ENCODE peak calls at places on chromosomes 16 and 17, in ten cellular contexts. One of them, this sample, is unnamed.

GRCh38 chr17:58710948-58711552 is 18.6 kb downstream of the RAD51C start:
- DNase-seq in activated T-helper 1 cell treated with Interleukin-2 at 50 U/mL for 16 hours: no peak
- DNase-seq in SK-N-DZ: peak; percentile 63
- DNase-seq in mesendoderm: peak; percentile 48
- DNase-seq in body of pancreas: peak; percentile 40
- DNase-seq in astrocyte of the cerebellum: peak; percentile 50
- DNase-seq in NCI-H2029: peak; percentile 29
- DNase-seq in stimulated activated CD4-positive, alpha-beta T cell treated with anti-CD3 and anti-CD28 coated beads, Interleukin-1b, Interleukin-23, amount 100 ng/mL, for 48 hours: no peak
- DNase-seq in lower lobe of right lung: no peak
- DNase-seq in RPMI8226: peak; percentile 75
- DNase-seq in this sample: peak; percentile 79

GRCh38 chr16:2799852-2800226 is 1.6 kb downstream of the PRSS41 start:
- DNase-seq in body of pancreas: no peak
- DNase-seq in activated T-helper 1 cell treated with Interleukin-2 at 50 U/mL for 16 hours: no peak
- DNase-seq in stimulated activated CD4-positive, alpha-beta T cell treated with anti-CD3 and anti-CD28 coated beads, Interleukin-1b, Interleukin-23, amount 100 ng/mL, for 48 hours: no peak
- DNase-seq in RPMI8226: peak; percentile 3
- DNase-seq in mesendoderm: no peak
- DNase-seq in astrocyte of the cerebellum: no peak
- DNase-seq in lower lobe of right lung: peak; percentile 65
- DNase-seq in NCI-H2029: peak; percentile 83
- DNase-seq in SK-N-DZ: no peak
- DNase-seq in this sample: peak; percentile 40

GRCh38 chr17:68784431-68784830 is 170.8 kb downstream of the ABCA8 start:
- DNase-seq in stimulated activated CD4-positive, alpha-beta T cell treated with anti-CD3 and anti-CD28 coated beads, Interleukin-1b, Interleukin-23, amount 100 ng/mL, for 48 hours: no peak
- DNase-seq in lower lobe of right lung: no peak
- DNase-seq in activated T-helper 1 cell treated with Interleukin-2 at 50 U/mL for 16 hours: no peak
- DNase-seq in RPMI8226: no peak
- DNase-seq in astrocyte of the cerebellum: no peak
- DNase-seq in SK-N-DZ: no peak
- DNase-seq in body of pancreas: no peak
- DNase-seq in NCI-H2029: no peak
- DNase-seq in mesendoderm: no peak
- DNase-seq in this sample: no peak

GRCh38 chr17:56320443-56320842 is 167.2 kb downstream of the ANKFN1 start:
- DNase-seq in RPMI8226: no peak
- DNase-seq in activated T-helper 1 cell treated with Interleukin-2 at 50 U/mL for 16 hours: no peak
- DNase-seq in SK-N-DZ: no peak
- DNase-seq in mesendoderm: peak; percentile 71
- DNase-seq in lower lobe of right lung: no peak
- DNase-seq in astrocyte of the cerebellum: no peak
- DNase-seq in body of pancreas: no peak
- DNase-seq in stimulated activated CD4-positive, alpha-beta T cell treated with anti-CD3 and anti-CD28 coated beads, Interleukin-1b, Interleukin-23, amount 100 ng/mL, for 48 hours: no peak
- DNase-seq in NCI-H2029: no peak
- DNase-seq in this sample: no peak

GRCh38 chr16:89602273-89602951 is 11.0 kb upstream of the DPEP1 start:
- DNase-seq in astrocyte of the cerebellum: no peak
- DNase-seq in lower lobe of right lung: no peak
- DNase-seq in activated T-helper 1 cell treated with Interleukin-2 at 50 U/mL for 16 hours: peak; percentile 39
- DNase-seq in SK-N-DZ: peak; percentile 78
- DNase-seq in mesendoderm: peak; percentile 77
- DNase-seq in stimulated activated CD4-positive, alpha-beta T cell treated with anti-CD3 and anti-CD28 coated beads, Interleukin-1b, Interleukin-23, amount 100 ng/mL, for 48 hours: peak; percentile 69
- DNase-seq in NCI-H2029: no peak
- DNase-seq in body of pancreas: no peak
- DNase-seq in RPMI8226: no peak
- DNase-seq in this sample: peak; percentile 86

GRCh38 chr17:81959362-81960129 is 1.4 kb downstream of the NOTUM start:
- DNase-seq in RPMI8226: peak; percentile 78
- DNase-seq in body of pancreas: peak; percentile 75
- DNase-seq in lower lobe of right lung: peak; percentile 86
- DNase-seq in NCI-H2029: no peak
- DNase-seq in astrocyte of the cerebellum: no peak
- DNase-seq in mesendoderm: peak; percentile 63
- DNase-seq in activated T-helper 1 cell treated with Interleukin-2 at 50 U/mL for 16 hours: peak; percentile 75
- DNase-seq in stimulated activated CD4-positive, alpha-beta T cell treated with anti-CD3 and anti-CD28 coated beads, Interleukin-1b, Interleukin-23, amount 100 ng/mL, for 48 hours: peak; percentile 64
- DNase-seq in SK-N-DZ: peak; percentile 77
- DNase-seq in this sample: peak; percentile 81

GRCh38 chr17:49015924-49016774 is 19.0 kb downstream of the IGF2BP1 start:
- DNase-seq in body of pancreas: no peak
- DNase-seq in lower lobe of right lung: no peak
- DNase-seq in NCI-H2029: no peak
- DNase-seq in astrocyte of the cerebellum: no peak
- DNase-seq in mesendoderm: no peak
- DNase-seq in RPMI8226: peak; percentile 21
- DNase-seq in stimulated activated CD4-positive, alpha-beta T cell treated with anti-CD3 and anti-CD28 coated beads, Interleukin-1b, Interleukin-23, amount 100 ng/mL, for 48 hours: no peak
- DNase-seq in activated T-helper 1 cell treated with Interleukin-2 at 50 U/mL for 16 hours: no peak
- DNase-seq in SK-N-DZ: no peak
- DNase-seq in this sample: peak; percentile 63

GRCh38 chr17:82350182-82351030 is 8.6 kb upstream of the TEX19 start:
- DNase-seq in mesendoderm: no peak
- DNase-seq in stimulated activated CD4-positive, alpha-beta T cell treated with anti-CD3 and anti-CD28 coated beads, Interleukin-1b, Interleukin-23, amount 100 ng/mL, for 48 hours: peak; percentile 64
- DNase-seq in SK-N-DZ: no peak
- DNase-seq in astrocyte of the cerebellum: no peak
- DNase-seq in body of pancreas: no peak
- DNase-seq in RPMI8226: peak; percentile 96
- DNase-seq in NCI-H2029: no peak
- DNase-seq in lower lobe of right lung: no peak
- DNase-seq in activated T-helper 1 cell treated with Interleukin-2 at 50 U/mL for 16 hours: no peak
- DNase-seq in this sample: no peak

GRCh38 chr17:21202512-21202911 is 11.4 kb downstream of the TMEM11 start:
- DNase-seq in astrocyte of the cerebellum: no peak
- DNase-seq in mesendoderm: no peak
- DNase-seq in lower lobe of right lung: no peak
- DNase-seq in activated T-helper 1 cell treated with Interleukin-2 at 50 U/mL for 16 hours: no peak
- DNase-seq in RPMI8226: no peak
- DNase-seq in stimulated activated CD4-positive, alpha-beta T cell treated with anti-CD3 and anti-CD28 coated beads, Interleukin-1b, Interleukin-23, amount 100 ng/mL, for 48 hours: no peak
- DNase-seq in SK-N-DZ: no peak
- DNase-seq in NCI-H2029: no peak
- DNase-seq in body of pancreas: no peak
- DNase-seq in this sample: no peak

GRCh38 chr16:67252806-67253497 is 4.2 kb downstream of the SLC9A5 start:
- DNase-seq in NCI-H2029: no peak
- DNase-seq in stimulated activated CD4-positive, alpha-beta T cell treated with anti-CD3 and anti-CD28 coated beads, Interleukin-1b, Interleukin-23, amount 100 ng/mL, for 48 hours: no peak
- DNase-seq in activated T-helper 1 cell treated with Interleukin-2 at 50 U/mL for 16 hours: no peak
- DNase-seq in body of pancreas: no peak
- DNase-seq in mesendoderm: no peak
- DNase-seq in lower lobe of right lung: no peak
- DNase-seq in SK-N-DZ: no peak
- DNase-seq in astrocyte of the cerebellum: no peak
- DNase-seq in RPMI8226: no peak
- DNase-seq in this sample: no peak

GRCh38 chr17:4598776-4599504 is 14.6 kb downstream of the SMTNL2 start:
- DNase-seq in activated T-helper 1 cell treated with Interleukin-2 at 50 U/mL for 16 hours: no peak
- DNase-seq in stimulated activated CD4-positive, alpha-beta T cell treated with anti-CD3 and anti-CD28 coated beads, Interleukin-1b, Interleukin-23, amount 100 ng/mL, for 48 hours: no peak
- DNase-seq in astrocyte of the cerebellum: no peak
- DNase-seq in RPMI8226: no peak
- DNase-seq in SK-N-DZ: no peak
- DNase-seq in body of pancreas: no peak
- DNase-seq in mesendoderm: no peak
- DNase-seq in NCI-H2029: no peak
- DNase-seq in lower lobe of right lung: no peak
- DNase-seq in this sample: peak; percentile 35

GRCh38 chr17:48457080-48457836 is 27.2 kb upstream of the SKAP1 start:
- DNase-seq in stimulated activated CD4-positive, alpha-beta T cell treated with anti-CD3 and anti-CD28 coated beads, Interleukin-1b, Interleukin-23, amount 100 ng/mL, for 48 hours: peak; percentile 73
- DNase-seq in body of pancreas: peak; percentile 59
- DNase-seq in mesendoderm: peak; percentile 69
- DNase-seq in NCI-H2029: peak; percentile 28
- DNase-seq in RPMI8226: peak; percentile 83
- DNase-seq in astrocyte of the cerebellum: peak; percentile 15
- DNase-seq in activated T-helper 1 cell treated with Interleukin-2 at 50 U/mL for 16 hours: peak; percentile 59
- DNase-seq in SK-N-DZ: peak; percentile 32
- DNase-seq in lower lobe of right lung: peak; percentile 77
- DNase-seq in this sample: peak; percentile 10

GRCh38 chr17:726331-726919 is 6.0 kb upstream of the TLCD3A start:
- DNase-seq in body of pancreas: no peak
- DNase-seq in stimulated activated CD4-positive, alpha-beta T cell treated with anti-CD3 and anti-CD28 coated beads, Interleukin-1b, Interleukin-23, amount 100 ng/mL, for 48 hours: no peak
- DNase-seq in lower lobe of right lung: no peak
- DNase-seq in astrocyte of the cerebellum: no peak
- DNase-seq in SK-N-DZ: no peak
- DNase-seq in activated T-helper 1 cell treated with Interleukin-2 at 50 U/mL for 16 hours: no peak
- DNase-seq in RPMI8226: no peak
- DNase-seq in NCI-H2029: no peak
- DNase-seq in mesendoderm: peak; percentile 57
- DNase-seq in this sample: no peak

GRCh38 chr16:79795556-79795955 is 195.0 kb upstream of the MAF start:
- DNase-seq in RPMI8226: no peak
- DNase-seq in mesendoderm: peak; percentile 68
- DNase-seq in astrocyte of the cerebellum: no peak
- DNase-seq in NCI-H2029: no peak
- DNase-seq in SK-N-DZ: no peak
- DNase-seq in body of pancreas: no peak
- DNase-seq in lower lobe of right lung: no peak
- DNase-seq in stimulated activated CD4-positive, alpha-beta T cell treated with anti-CD3 and anti-CD28 coated beads, Interleukin-1b, Interleukin-23, amount 100 ng/mL, for 48 hours: no peak
- DNase-seq in activated T-helper 1 cell treated with Interleukin-2 at 50 U/mL for 16 hours: no peak
- DNase-seq in this sample: no peak

GRCh38 chr16:74742051-74742481 is 32.6 kb downstream of the FA2H start:
- DNase-seq in body of pancreas: no peak
- DNase-seq in astrocyte of the cerebellum: no peak
- DNase-seq in mesendoderm: no peak
- DNase-seq in activated T-helper 1 cell treated with Interleukin-2 at 50 U/mL for 16 hours: no peak
- DNase-seq in NCI-H2029: no peak
- DNase-seq in RPMI8226: no peak
- DNase-seq in SK-N-DZ: no peak
- DNase-seq in lower lobe of right lung: no peak
- DNase-seq in stimulated activated CD4-positive, alpha-beta T cell treated with anti-CD3 and anti-CD28 coated beads, Interleukin-1b, Interleukin-23, amount 100 ng/mL, for 48 hours: no peak
- DNase-seq in this sample: peak; percentile 26

GRCh38 chr17:59859444-59860025 is 33.2 kb downstream of the TUBD1 start:
- DNase-seq in body of pancreas: no peak
- DNase-seq in RPMI8226: peak; percentile 33
- DNase-seq in SK-N-DZ: no peak
- DNase-seq in stimulated activated CD4-positive, alpha-beta T cell treated with anti-CD3 and anti-CD28 coated beads, Interleukin-1b, Interleukin-23, amount 100 ng/mL, for 48 hours: no peak
- DNase-seq in astrocyte of the cerebellum: no peak
- DNase-seq in activated T-helper 1 cell treated with Interleukin-2 at 50 U/mL for 16 hours: no peak
- DNase-seq in lower lobe of right lung: no peak
- DNase-seq in NCI-H2029: peak; percentile 16
- DNase-seq in mesendoderm: no peak
- DNase-seq in this sample: no peak

GRCh38 chr17:17350491-17351355 is 47.5 kb downstream of the NT5M start:
- DNase-seq in mesendoderm: peak; percentile 72
- DNase-seq in activated T-helper 1 cell treated with Interleukin-2 at 50 U/mL for 16 hours: no peak
- DNase-seq in RPMI8226: no peak
- DNase-seq in stimulated activated CD4-positive, alpha-beta T cell treated with anti-CD3 and anti-CD28 coated beads, Interleukin-1b, Interleukin-23, amount 100 ng/mL, for 48 hours: no peak
- DNase-seq in body of pancreas: no peak
- DNase-seq in astrocyte of the cerebellum: no peak
- DNase-seq in SK-N-DZ: no peak
- DNase-seq in NCI-H2029: no peak
- DNase-seq in lower lobe of right lung: no peak
- DNase-seq in this sample: peak; percentile 35

GRCh38 chr16:46582313-46582712 is 38.9 kb downstream of the SHCBP1 start:
- DNase-seq in mesendoderm: peak; percentile 86
- DNase-seq in astrocyte of the cerebellum: no peak
- DNase-seq in NCI-H2029: no peak
- DNase-seq in body of pancreas: no peak
- DNase-seq in activated T-helper 1 cell treated with Interleukin-2 at 50 U/mL for 16 hours: no peak
- DNase-seq in stimulated activated CD4-positive, alpha-beta T cell treated with anti-CD3 and anti-CD28 coated beads, Interleukin-1b, Interleukin-23, amount 100 ng/mL, for 48 hours: no peak
- DNase-seq in SK-N-DZ: no peak
- DNase-seq in lower lobe of right lung: no peak
- DNase-seq in RPMI8226: no peak
- DNase-seq in this sample: no peak

GRCh38 chr17:44384823-44385286 is 4.6 kb downstream of the ITGA2B start:
- DNase-seq in body of pancreas: no peak
- DNase-seq in NCI-H2029: no peak
- DNase-seq in astrocyte of the cerebellum: no peak
- DNase-seq in RPMI8226: no peak
- DNase-seq in stimulated activated CD4-positive, alpha-beta T cell treated with anti-CD3 and anti-CD28 coated beads, Interleukin-1b, Interleukin-23, amount 100 ng/mL, for 48 hours: no peak
- DNase-seq in mesendoderm: peak; percentile 65
- DNase-seq in SK-N-DZ: peak; percentile 51
- DNase-seq in activated T-helper 1 cell treated with Interleukin-2 at 50 U/mL for 16 hours: no peak
- DNase-seq in lower lobe of right lung: no peak
- DNase-seq in this sample: peak; percentile 38

GRCh38 chr17:46023783-46024388 is 24.8 kb downstream of the STH start:
- DNase-seq in stimulated activated CD4-positive, alpha-beta T cell treated with anti-CD3 and anti-CD28 coated beads, Interleukin-1b, Interleukin-23, amount 100 ng/mL, for 48 hours: no peak
- DNase-seq in RPMI8226: no peak
- DNase-seq in lower lobe of right lung: no peak
- DNase-seq in SK-N-DZ: no peak
- DNase-seq in mesendoderm: no peak
- DNase-seq in activated T-helper 1 cell treated with Interleukin-2 at 50 U/mL for 16 hours: no peak
- DNase-seq in NCI-H2029: no peak
- DNase-seq in body of pancreas: no peak
- DNase-seq in astrocyte of the cerebellum: no peak
- DNase-seq in this sample: no peak

GRCh38 chr16:67173323-67173722 is 3.0 kb downstream of the NOL3 start:
- DNase-seq in mesendoderm: no peak
- DNase-seq in lower lobe of right lung: no peak
- DNase-seq in activated T-helper 1 cell treated with Interleukin-2 at 50 U/mL for 16 hours: no peak
- DNase-seq in astrocyte of the cerebellum: no peak
- DNase-seq in RPMI8226: no peak
- DNase-seq in body of pancreas: no peak
- DNase-seq in NCI-H2029: no peak
- DNase-seq in SK-N-DZ: no peak
- DNase-seq in stimulated activated CD4-positive, alpha-beta T cell treated with anti-CD3 and anti-CD28 coated beads, Interleukin-1b, Interleukin-23, amount 100 ng/mL, for 48 hours: no peak
- DNase-seq in this sample: no peak

GRCh38 chr16:58307583-58308312 is 12.9 kb upstream of the PRSS54 start:
- DNase-seq in body of pancreas: no peak
- DNase-seq in SK-N-DZ: no peak
- DNase-seq in activated T-helper 1 cell treated with Interleukin-2 at 50 U/mL for 16 hours: no peak
- DNase-seq in RPMI8226: no peak
- DNase-seq in lower lobe of right lung: no peak
- DNase-seq in mesendoderm: no peak
- DNase-seq in NCI-H2029: no peak
- DNase-seq in astrocyte of the cerebellum: no peak
- DNase-seq in stimulated activated CD4-positive, alpha-beta T cell treated with anti-CD3 and anti-CD28 coated beads, Interleukin-1b, Interleukin-23, amount 100 ng/mL, for 48 hours: no peak
- DNase-seq in this sample: no peak

GRCh38 chr16:78984324-78984723 is 616.2 kb downstream of the MAF start:
- DNase-seq in NCI-H2029: no peak
- DNase-seq in stimulated activated CD4-positive, alpha-beta T cell treated with anti-CD3 and anti-CD28 coated beads, Interleukin-1b, Interleukin-23, amount 100 ng/mL, for 48 hours: no peak
- DNase-seq in body of pancreas: no peak
- DNase-seq in activated T-helper 1 cell treated with Interleukin-2 at 50 U/mL for 16 hours: no peak
- DNase-seq in lower lobe of right lung: no peak
- DNase-seq in mesendoderm: no peak
- DNase-seq in astrocyte of the cerebellum: no peak
- DNase-seq in RPMI8226: no peak
- DNase-seq in SK-N-DZ: no peak
- DNase-seq in this sample: no peak